ENCODE peak calls at places on chromosomes 5 and 9, in nine cellular contexts. I is GM23248; N is upper lobe of right lung; X is CD8-positive, alpha-beta T cell; M is GM23338; C is right atrium auricular region; Z is lower lobe of right lung; Y is uterus; D is IMR-90. R is an unnamed sample.

GRCh38 chr9:72524820-72525539 is 3.6 kb downstream of the TMC1 start:
- DNase-seq in N (no peak), M (peak; percentile 38), Y (peak; percentile 65), X (no peak), Z (no peak), I (peak; percentile 98), C (no peak), D (peak; percentile 100), R (peak; percentile 20)

GRCh38 chr9:135971892-135972291 is 10.7 kb upstream of the UBAC1 start:
- DNase-seq in I (no peak), D (no peak), X (peak; percentile 63), Z (peak; percentile 74), N (peak; percentile 84), M (peak; percentile 96), Y (no peak), C (no peak), R (peak; percentile 63)

GRCh38 chr5:170179626-170180025 is 53.2 kb upstream of the C5orf58 start:
- DNase-seq in D (no peak), X (no peak), Z (no peak), M (no peak), N (no peak), Y (no peak), C (no peak), I (no peak), R (no peak)

GRCh38 chr5:168365581-168366081 is 74.2 kb downstream of the WWC1 start:
- DNase-seq in C (no peak), M (peak; percentile 81), Y (no peak), Z (peak; percentile 77), X (no peak), D (peak; percentile 58), I (peak; percentile 73), N (peak; percentile 82), R (no peak)

GRCh38 chr5:141510850-141511718 is 22.2 kb downstream of the PCDHGC5 start:
- DNase-seq in I (no peak), Y (no peak), D (no peak), X (no peak), Z (no peak), N (no peak), C (no peak), M (no peak), R (no peak)

GRCh38 chr9:114319147-114319546 is 3.8 kb upstream of the ORM1 start:
- DNase-seq in I (no peak), M (no peak), Z (no peak), C (no peak), Y (peak; percentile 8), D (no peak), N (peak; percentile 30), X (no peak), R (no peak)

GRCh38 chr5:135511858-135512257 is 23.9 kb downstream of the NEUROG1 start:
- DNase-seq in M (no peak), C (no peak), N (no peak), Z (no peak), Y (no peak), I (no peak), D (no peak), X (no peak), R (no peak)

GRCh38 chr5:126594077-126594476 is 942 bp downstream of the ALDH7A1 start:
- DNase-seq in Z (no peak), Y (no peak), M (peak; percentile 23), N (no peak), X (no peak), C (no peak), I (peak; percentile 40), D (peak; percentile 17), R (no peak)

GRCh38 chr9:16509946-16510504 is 360.4 kb downstream of the BNC2 start:
- DNase-seq in C (no peak), Y (peak; percentile 70), Z (no peak), D (peak; percentile 81), X (no peak), M (no peak), N (no peak), I (peak; percentile 54), R (no peak)

GRCh38 chr9:2022560-2022959 is 7.4 kb downstream of the SMARCA2 start:
- DNase-seq in Z (no peak), M (no peak), D (no peak), X (no peak), N (no peak), I (no peak), C (no peak), Y (no peak), R (no peak)

GRCh38 chr5:177478711-177479646 is 5.5 kb upstream of the DBN1 start:
- DNase-seq in N (peak; percentile 86), Z (peak; percentile 79), Y (peak; percentile 95), C (peak; percentile 96), I (peak; percentile 73), X (no peak), M (no peak), D (peak; percentile 66), R (no peak)

DNA sequence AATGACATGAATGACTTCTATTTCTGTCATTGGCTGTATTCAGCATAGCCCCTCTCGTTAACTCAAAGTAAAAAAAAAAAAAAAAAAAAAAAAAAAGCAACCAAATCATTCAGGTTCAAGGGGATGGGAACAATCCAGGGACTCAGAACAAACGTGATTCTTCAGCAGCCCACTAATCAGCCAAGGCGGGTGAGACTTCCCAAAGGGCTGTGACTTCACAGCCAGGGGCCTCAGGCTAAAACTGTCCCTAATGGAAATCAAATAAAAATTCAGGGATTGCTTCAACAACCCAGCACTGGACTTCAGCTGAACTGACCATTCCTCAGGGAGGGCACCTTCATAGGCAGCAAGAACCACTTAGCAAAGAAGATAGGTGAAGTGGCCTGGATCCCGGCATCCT is 86.2 kb upstream of the FAM169A start:
- DNase-seq in Z (no peak), D (no peak), N (no peak), I (no peak), Y (no peak), C (no peak), X (no peak), M (no peak), R (no peak)
- H3K4me1 ChIP-seq in Z (peaks cover 4% of the 10 kb centered on the region), D (peaks cover 32% of the 10 kb centered on the region), N (peaks cover 7% of the 10 kb centered on the region), I (peaks cover 56% of the 10 kb centered on the region), Y (no peaks in the 10 kb centered on the region), C (no peaks in the 10 kb centered on the region), X (no peaks in the 10 kb centered on the region), M (peaks cover 15% of the 10 kb centered on the region), R (no peaks in the 10 kb centered on the region)

GRCh38 chr5:151213803-151214613 is 9.9 kb downstream of the CCDC69 start:
- DNase-seq in D (no peak), Y (peak; percentile 67), I (peak; percentile 28), Z (peak; percentile 92), M (peak; percentile 65), X (peak; percentile 84), C (peak; percentile 94), N (peak; percentile 92), R (peak; percentile 93)

GRCh38 chr5:151214614-151215545 is 9.0 kb downstream of the CCDC69 start:
- DNase-seq in C (peak; percentile 56), M (no peak), N (no peak), Z (no peak), X (peak; percentile 34), I (no peak), D (no peak), Y (no peak), R (peak; percentile 34)

GRCh38 chr5:151215546-151215880 is 8.4 kb downstream of the CCDC69 start:
- DNase-seq in M (no peak), D (no peak), Z (no peak), N (no peak), I (no peak), Y (no peak), C (no peak), X (no peak), R (no peak)

GRCh38 chr5:151208481-151208914 is 15.4 kb downstream of the CCDC69 start:
- DNase-seq in N (no peak), Y (no peak), Z (peak; percentile 55), X (no peak), D (no peak), C (peak; percentile 67), I (no peak), M (no peak), R (no peak)

GRCh38 chr5:151212361-151212899 is 11.5 kb downstream of the CCDC69 start:
- DNase-seq in M (no peak), Z (no peak), I (no peak), N (no peak), Y (no peak), X (no peak), C (peak; percentile 55), D (no peak), R (no peak)
- H3K27ac ChIP-seq in M (no peak overlapping the region), Z (peak overlapping the region; percentile 76), I (no peak overlapping the region), N (peak overlapping the region; percentile 89), Y (no peak overlapping the region), X (peak overlapping the region; percentile 80), C (peak overlapping the region; percentile 50), D (no peak overlapping the region), R (peak overlapping the region; percentile 44)

DNA sequence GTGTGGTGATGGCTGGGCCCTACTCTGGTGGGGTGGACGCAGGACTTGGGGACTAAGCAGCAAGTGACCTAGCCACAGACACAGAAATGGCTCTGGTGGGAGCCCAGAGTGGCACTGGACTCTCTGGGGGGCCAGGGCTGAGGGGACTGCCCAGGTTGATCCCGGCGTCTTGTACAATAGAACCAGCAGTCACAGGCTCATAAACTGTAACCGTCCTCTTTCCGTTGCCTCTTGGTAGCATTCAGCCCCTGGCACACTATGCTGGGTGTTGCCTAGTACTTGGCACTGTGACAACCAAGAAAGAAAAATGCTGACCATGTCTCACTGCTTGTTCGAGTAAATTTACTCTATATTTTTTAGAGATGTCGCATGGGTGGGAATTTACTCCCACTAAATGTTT is 80.5 kb downstream of the DAB2IP start:
- DNase-seq in Y (no peak), C (no peak), I (peak; percentile 17), D (no peak), X (no peak), M (no peak), Z (no peak), N (no peak), R (no peak)
- H3K4me1 ChIP-seq in Y (peaks cover 4% of the 10 kb centered on the region), C (no peaks in the 10 kb centered on the region), I (peaks cover 22% of the 10 kb centered on the region), D (peaks cover 27% of the 10 kb centered on the region), X (peaks cover 3% of the 10 kb centered on the region), M (peaks cover 21% of the 10 kb centered on the region), Z (peaks cover 90% of the 10 kb centered on the region), N (peaks cover 76% of the 10 kb centered on the region), R (peaks cover 19% of the 10 kb centered on the region)

GRCh38 chr5:77925503-77925902 is 149.4 kb upstream of the TBCA start:
- DNase-seq in I (no peak), D (no peak), X (no peak), M (no peak), Y (no peak), C (no peak), N (no peak), Z (no peak), R (no peak)

GRCh38 chr5:77926337-77926736 is 150.2 kb upstream of the TBCA start:
- DNase-seq in Z (no peak), N (no peak), C (no peak), M (no peak), D (no peak), Y (no peak), X (no peak), I (no peak), R (no peak)

GRCh38 chr5:77921369-77921768 is 145.2 kb upstream of the TBCA start:
- DNase-seq in Z (no peak), M (no peak), N (no peak), C (no peak), D (no peak), Y (no peak), I (no peak), X (no peak), R (no peak)

GRCh38 chr5:77924081-77924480 is 147.9 kb upstream of the TBCA start:
- DNase-seq in D (no peak), X (no peak), I (peak; percentile 27), M (peak; percentile 29), N (no peak), C (no peak), Y (no peak), Z (no peak), R (no peak)

DNA sequence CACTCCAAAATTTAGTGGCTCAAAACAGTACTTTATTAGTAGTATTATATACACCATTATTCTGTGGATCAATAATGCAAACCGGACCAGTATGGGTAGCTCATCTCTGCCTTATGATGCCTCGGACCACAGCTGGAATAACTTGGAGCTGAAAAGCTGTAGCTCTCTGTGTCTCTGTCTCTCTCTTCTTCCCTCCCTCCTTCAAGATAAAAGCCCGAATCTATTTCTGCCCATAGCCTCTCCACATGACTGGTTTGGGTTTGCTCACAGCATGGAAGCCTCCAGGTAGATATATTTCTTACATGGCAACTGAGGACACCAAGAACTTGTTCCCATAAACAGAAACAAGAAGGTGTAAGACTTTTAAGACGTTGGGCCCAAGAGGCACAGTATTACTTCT is 147.5 kb upstream of the TBCA start:
- DNase-seq in D (no peak), C (no peak), Y (no peak), X (no peak), Z (no peak), I (no peak), M (no peak), N (no peak), R (no peak)
- H3K27ac ChIP-seq in D (no peak overlapping the region), C (no peak overlapping the region), Y (no peak overlapping the region), X (no peak overlapping the region), Z (no peak overlapping the region), I (no peak overlapping the region), M (no peak overlapping the region), N (no peak overlapping the region), R (no peak overlapping the region)